ENCODE peak calls at places on chromosomes 6 and 20, in seven cellular contexts. Y, S, H, V, P, K and O are unnamed samples.

GRCh38 chr6:75934643-75935472 is 137.6 kb downstream of the IMPG1 start:
- DNase-seq in Y (no peak), S (no peak), H (peak), V (peak), P (peak), K (no peak), O (peak)

GRCh38 chr6:18528084-18528743 is 141.1 kb downstream of the RNF144B start:
- DNase-seq in Y (no peak), S (no peak), H (no peak), V (peak), P (no peak), K (no peak), O (no peak)

GRCh38 chr20:43824699-43825402 is 89.8 kb upstream of the TOX2 start:
- DNase-seq in Y (peak), S (no peak), H (peak), V (peak), P (no peak), K (no peak), O (peak)

GRCh38 chr6:151141685-151142084 is 98.1 kb upstream of the AKAP12 start:
- DNase-seq in Y (no peak), S (peak), H (peak), V (no peak), P (peak), K (no peak), O (no peak)

GRCh38 chr20:6471110-6471647 is 296.3 kb upstream of the BMP2 start:
- DNase-seq in Y (no peak), S (no peak), H (no peak), V (no peak), P (no peak), K (no peak), O (no peak)

GRCh38 chr6:109834595-109835437 is 143.3 kb upstream of the GPR6 start:
- DNase-seq in Y (no peak), S (no peak), H (no peak), V (no peak), P (no peak), K (no peak), O (no peak)

GRCh38 chr20:6580486-6580885 is 187.0 kb upstream of the BMP2 start:
- DNase-seq in Y (no peak), S (peak), H (no peak), V (no peak), P (no peak), K (no peak), O (no peak)

GRCh38 chr6:22828179-22829062 is 259.1 kb downstream of the HDGFL1 start:
- DNase-seq in Y (no peak), S (no peak), H (peak), V (peak), P (no peak), K (no peak), O (peak)

GRCh38 chr20:18019068-18019467 is 38.6 kb downstream of the OVOL2 start:
- DNase-seq in Y (no peak), S (no peak), H (peak), V (no peak), P (no peak), K (no peak), O (no peak)

GRCh38 chr6:65979120-65979519 is 272.1 kb upstream of the EYS start:
- DNase-seq in Y (no peak), S (no peak), H (no peak), V (peak), P (no peak), K (no peak), O (no peak)

GRCh38 chr6:29861521-29862255 is 34.1 kb downstream of the HLA-G start:
- DNase-seq in Y (no peak), S (no peak), H (no peak), V (no peak), P (no peak), K (no peak), O (no peak)

GRCh38 chr6:108581237-108581931 is 20.7 kb downstream of the FOXO3 start:
- DNase-seq in Y (no peak), S (no peak), H (no peak), V (peak), P (no peak), K (no peak), O (no peak)

GRCh38 chr6:52221302-52221701 is 23.0 kb downstream of the IL17F start:
- DNase-seq in Y (no peak), S (no peak), H (no peak), V (no peak), P (no peak), K (no peak), O (no peak)

GRCh38 chr6:24692851-24693592 is 25.9 kb downstream of the C6orf62 start:
- DNase-seq in Y (no peak), S (no peak), H (no peak), V (no peak), P (no peak), K (no peak), O (no peak)

GRCh38 chr6:604579-604978 is 52.3 kb downstream of the HUS1B start:
- DNase-seq in Y (no peak), S (no peak), H (no peak), V (no peak), P (no peak), K (no peak), O (no peak)

GRCh38 chr20:32820000-32820697 is 395 bp downstream of the MAPRE1 start:
- DNase-seq in Y (peak), S (peak), H (no peak), V (peak), P (no peak), K (peak), O (peak)

GRCh38 chr6:235763-236360 is 56.4 kb upstream of the DUSP22 start:
- DNase-seq in Y (no peak), S (no peak), H (peak), V (peak), P (no peak), K (no peak), O (no peak)

GRCh38 chr6:144639654-144640053 is 354.5 kb downstream of the UTRN start:
- DNase-seq in Y (no peak), S (no peak), H (no peak), V (no peak), P (no peak), K (no peak), O (no peak)

GRCh38 chr20:5234158-5234557 is 82.6 kb downstream of the PROKR2 start:
- DNase-seq in Y (no peak), S (no peak), H (no peak), V (no peak), P (no peak), K (no peak), O (no peak)

GRCh38 chr6:53284901-53285300 is 63.8 kb downstream of the ELOVL5 start:
- DNase-seq in Y (no peak), S (no peak), H (no peak), V (no peak), P (no peak), K (no peak), O (no peak)

GRCh38 chr6:158848441-158848840 is 29.3 kb upstream of the EZR start:
- DNase-seq in Y (no peak), S (no peak), H (no peak), V (no peak), P (no peak), K (no peak), O (no peak)

GRCh38 chr6:116196841-116197240 is 57.0 kb downstream of the TSPYL4 start:
- DNase-seq in Y (no peak), S (no peak), H (no peak), V (no peak), P (no peak), K (no peak), O (no peak)

GRCh38 chr6:47047479-47048411 is 5.6 kb upstream of the ADGRF1 start:
- DNase-seq in Y (no peak), S (no peak), H (peak), V (peak), P (peak), K (peak), O (peak)

GRCh38 chr6:158933075-158933474 is 66.9 kb downstream of the RSPH3 start:
- DNase-seq in Y (no peak), S (no peak), H (no peak), V (no peak), P (no peak), K (no peak), O (no peak)

GRCh38 chr6:72246926-72247325 is 360.6 kb downstream of the RIMS1 start:
- DNase-seq in Y (no peak), S (no peak), H (peak), V (no peak), P (no peak), K (no peak), O (no peak)

GRCh38 chr6:154274175-154274574 is 82.4 kb downstream of the IPCEF1 start:
- DNase-seq in Y (no peak), S (no peak), H (no peak), V (no peak), P (no peak), K (no peak), O (no peak)

GRCh38 chr6:11975353-11975977 is 36.6 kb upstream of the HIVEP1 start:
- DNase-seq in Y (no peak), S (no peak), H (no peak), V (no peak), P (no peak), K (no peak), O (no peak)

GRCh38 chr6:43980004-43980795 is 147.1 kb downstream of the MRPL14 start:
- DNase-seq in Y (no peak), S (no peak), H (no peak), V (no peak), P (peak), K (no peak), O (no peak)

GRCh38 chr6:167394330-167394729 is 69.4 kb downstream of the TTLL2 start:
- DNase-seq in Y (peak), S (no peak), H (no peak), V (no peak), P (no peak), K (no peak), O (no peak)

GRCh38 chr6:136921936-136922679 is at the start of gene SLC35D3:
- DNase-seq in Y (no peak), S (no peak), H (no peak), V (peak), P (no peak), K (no peak), O (peak)

GRCh38 chr6:63236398-63236817 is 25.1 kb downstream of the FKBP1C start:
- DNase-seq in Y (no peak), S (no peak), H (no peak), V (no peak), P (no peak), K (no peak), O (no peak)

GRCh38 chr6:168132531-168133184 is 53.6 kb upstream of the FRMD1 start:
- DNase-seq in Y (no peak), S (peak), H (peak), V (peak), P (peak), K (peak), O (peak)

GRCh38 chr6:100126682-100127484 is 132.9 kb upstream of the MCHR2 start:
- DNase-seq in Y (no peak), S (no peak), H (no peak), V (no peak), P (no peak), K (no peak), O (no peak)

GRCh38 chr6:56693246-56693607 is 50.5 kb upstream of the DST start:
- DNase-seq in Y (peak), S (peak), H (peak), V (peak), P (peak), K (no peak), O (no peak)

GRCh38 chr6:56695702-56696101 is 53.0 kb upstream of the DST start:
- DNase-seq in Y (no peak), S (no peak), H (no peak), V (no peak), P (no peak), K (no peak), O (no peak)

GRCh38 chr6:56693988-56694387 is 51.3 kb upstream of the DST start:
- DNase-seq in Y (no peak), S (no peak), H (no peak), V (no peak), P (no peak), K (no peak), O (no peak)

DNA sequence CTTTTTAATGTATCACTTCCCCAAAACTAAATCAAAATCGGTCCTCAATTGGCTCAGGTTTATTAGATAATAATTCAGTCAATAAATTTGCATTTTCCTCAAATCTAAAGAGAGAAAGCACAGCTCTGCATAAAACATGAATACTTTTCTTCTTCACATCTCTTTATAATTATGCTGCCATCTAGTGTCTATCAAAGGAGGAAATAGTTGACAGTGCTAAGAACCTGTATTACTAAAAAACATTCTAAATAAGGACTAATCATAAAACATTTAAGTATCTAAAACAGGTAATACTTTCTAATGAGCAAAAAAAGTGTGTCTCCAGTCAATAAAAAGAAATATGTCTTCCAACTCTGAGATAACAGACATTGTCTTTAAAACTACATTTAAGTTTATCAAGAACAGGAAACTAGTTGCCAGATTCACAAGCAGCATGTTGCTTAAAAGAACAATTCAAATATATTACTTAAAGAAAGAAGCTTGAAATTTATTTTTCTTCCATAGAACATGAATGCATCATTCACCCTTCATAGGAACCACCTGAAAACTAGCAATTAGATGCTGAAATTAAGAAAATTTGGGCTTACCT is 56.5 kb upstream of the DST start:
- DNase-seq in Y (no peak), S (no peak), H (no peak), V (peak), P (no peak), K (no peak), O (no peak)
- TF ChIP-seq CTCF in Y (peak), S (peak), H (peak), V (peak), P (peak), K (peak), O (peak)

GRCh38 chr6:77650098-77650663 is 2.7 kb upstream of the MEI4 start:
- DNase-seq in Y (peak), S (peak), H (no peak), V (peak), P (peak), K (no peak), O (peak)
- TF ChIP-seq CTCF in Y (no peak), S (peak), H (peak), V (peak), P (peak), K (no peak), O (peak)

GRCh38 chr6:20056350-20056992 is 155.8 kb downstream of the MBOAT1 start:
- DNase-seq in Y (no peak), S (no peak), H (peak), V (peak), P (no peak), K (no peak), O (peak)

GRCh38 chr6:20061952-20062351 is 150.3 kb downstream of the MBOAT1 start:
- DNase-seq in Y (no peak), S (no peak), H (no peak), V (no peak), P (no peak), K (no peak), O (no peak)

GRCh38 chr6:20060252-20060651 is 152.0 kb downstream of the MBOAT1 start:
- DNase-seq in Y (no peak), S (no peak), H (no peak), V (no peak), P (no peak), K (no peak), O (no peak)

GRCh38 chr6:20058912-20059311 is 153.4 kb downstream of the MBOAT1 start:
- DNase-seq in Y (no peak), S (no peak), H (no peak), V (no peak), P (no peak), K (no peak), O (no peak)
- TF ChIP-seq CTCF in Y (no peak), S (no peak), H (no peak), V (no peak), P (no peak), K (no peak), O (no peak)

DNA sequence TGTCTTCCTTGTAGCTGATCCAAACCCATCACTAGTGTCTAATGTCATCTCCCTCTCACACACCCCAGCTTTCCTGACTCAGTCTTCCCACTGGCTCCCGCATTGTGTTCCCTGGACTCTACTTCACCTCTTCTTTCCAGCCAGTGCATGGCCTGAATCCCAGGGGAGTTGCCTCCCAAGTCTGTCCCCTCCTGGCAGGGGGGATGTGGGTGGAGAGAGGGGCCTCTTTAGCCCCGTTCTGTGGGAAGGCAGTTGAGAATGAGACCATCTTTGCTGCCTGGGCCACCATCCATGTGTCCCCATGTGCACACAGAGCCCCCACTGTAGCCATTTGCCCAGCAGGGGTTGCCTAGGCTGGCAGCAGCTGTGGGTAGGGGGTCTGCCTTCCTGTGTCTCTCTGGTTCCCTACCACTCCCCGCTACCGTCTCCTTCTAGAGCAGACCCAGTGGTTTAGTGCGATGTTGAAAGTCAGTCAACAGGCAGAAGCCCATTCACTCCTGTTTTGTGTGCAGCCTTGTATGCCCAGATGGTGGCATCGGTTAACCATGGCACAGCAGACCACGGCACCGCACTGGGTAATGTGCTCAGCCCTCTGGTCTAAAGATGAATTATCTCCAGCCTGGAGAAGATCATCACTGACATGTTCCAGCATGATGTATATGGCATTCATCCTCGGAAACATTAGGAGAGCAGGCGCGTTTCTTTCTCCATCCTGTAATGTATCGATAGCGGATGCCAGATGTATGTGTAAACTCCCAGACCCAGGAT is 178.8 kb upstream of the SNX9 start:
- DNase-seq in Y (no peak), S (no peak), H (no peak), V (no peak), P (no peak), K (no peak), O (no peak)
- TF ChIP-seq CTCF in Y (no peak), S (peak), H (peak), V (peak), P (peak), K (peak), O (no peak)

DNA sequence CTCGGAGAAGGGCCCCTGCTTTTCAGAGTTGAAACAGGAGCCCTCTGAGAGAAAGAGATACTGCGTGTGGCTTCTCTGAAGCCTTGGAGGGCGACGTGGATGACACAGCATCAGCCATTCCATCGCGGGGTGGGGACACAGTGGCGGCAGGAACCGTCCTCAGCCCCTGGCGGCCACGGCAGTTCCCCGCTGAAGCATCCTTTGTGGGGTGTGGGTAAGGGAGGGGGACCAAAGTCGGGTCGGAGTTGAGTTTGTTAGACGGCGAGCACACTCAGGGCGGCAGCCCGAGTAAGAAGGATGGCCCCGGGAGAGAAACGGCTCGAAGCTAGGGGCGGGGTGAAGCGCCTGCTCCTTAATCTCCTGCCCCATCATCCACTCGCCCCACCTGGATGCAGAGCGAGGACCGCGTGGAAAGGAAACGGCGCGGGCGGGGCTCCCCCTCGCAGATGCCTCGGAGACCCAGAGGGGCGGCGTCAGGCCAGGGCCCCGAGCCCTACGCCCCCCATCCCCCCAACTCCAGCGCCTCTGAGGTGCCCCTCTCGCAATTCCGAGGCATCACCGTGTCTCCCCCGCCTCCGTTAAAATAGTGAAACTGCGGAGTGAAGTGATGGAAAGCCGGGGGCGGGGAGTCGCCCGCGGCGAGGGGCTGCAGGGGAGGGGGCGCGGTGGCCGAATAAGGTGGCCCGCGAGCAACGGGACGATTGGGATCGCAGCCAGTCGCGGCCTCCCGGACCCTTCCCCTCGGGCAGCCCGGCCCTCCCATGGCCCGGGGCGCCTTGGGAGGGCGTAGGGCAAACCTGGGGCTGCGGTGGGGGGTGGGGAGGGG is 796 bp upstream of the RREB1 start:
- DNase-seq in Y (peak), S (peak), H (peak), V (no peak), P (peak), K (no peak), O (peak)
- TF ChIP-seq CTCF in Y (peak), S (peak), H (peak), V (no peak), P (peak), K (no peak), O (no peak)

GRCh38 chr6:38149526-38149925 is 330.0 kb downstream of the ZFAND3 start:
- DNase-seq in Y (peak), S (no peak), H (no peak), V (no peak), P (no peak), K (no peak), O (no peak)
- TF ChIP-seq CTCF in Y (no peak), S (no peak), H (no peak), V (no peak), P (no peak), K (no peak), O (no peak)

GRCh38 chr6:30891816-30892553 is 7.7 kb downstream of the DDR1 start:
- DNase-seq in Y (peak), S (no peak), H (no peak), V (no peak), P (no peak), K (no peak), O (no peak)

GRCh38 chr6:30893666-30894065 is 9.3 kb downstream of the DDR1 start:
- DNase-seq in Y (no peak), S (no peak), H (no peak), V (no peak), P (no peak), K (no peak), O (no peak)

GRCh38 chr6:30891450-30891723 is 7.1 kb downstream of the DDR1 start:
- DNase-seq in Y (no peak), S (no peak), H (no peak), V (no peak), P (no peak), K (no peak), O (no peak)

GRCh38 chr6:30894381-30894780 is 10.1 kb downstream of the DDR1 start:
- DNase-seq in Y (no peak), S (no peak), H (no peak), V (no peak), P (no peak), K (no peak), O (no peak)

DNA sequence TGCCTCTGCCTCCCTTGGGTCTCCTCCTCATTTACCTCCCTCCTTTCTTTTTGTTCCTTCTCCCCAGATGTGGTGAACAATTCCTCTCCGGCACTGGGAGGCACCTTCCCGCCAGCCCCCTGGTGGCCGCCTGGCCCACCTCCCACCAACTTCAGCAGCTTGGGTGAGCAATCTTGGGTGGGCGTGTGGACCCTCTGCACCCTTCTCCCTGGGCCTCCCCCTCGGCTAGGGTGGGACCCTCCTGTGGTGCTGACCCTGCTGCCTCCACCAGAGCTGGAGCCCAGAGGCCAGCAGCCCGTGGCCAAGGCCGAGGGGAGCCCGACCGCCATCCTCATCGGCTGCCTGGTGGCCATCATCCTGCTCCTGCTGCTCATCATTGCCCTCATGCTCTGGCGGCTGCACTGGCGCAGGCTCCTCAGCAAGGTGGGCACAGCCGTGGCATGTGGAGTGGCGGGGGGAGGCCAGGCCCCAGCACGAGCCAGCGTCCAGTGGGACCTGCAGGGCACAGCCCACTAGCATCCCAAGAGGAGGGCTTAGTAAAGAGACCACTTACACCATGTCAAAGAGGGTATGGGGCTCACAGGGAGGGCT is 8.8 kb downstream of the DDR1 start:
- DNase-seq in Y (peak), S (no peak), H (no peak), V (no peak), P (no peak), K (no peak), O (no peak)
- TF ChIP-seq CTCF in Y (no peak), S (no peak), H (peak), V (peak), P (no peak), K (no peak), O (no peak)